ENCODE peak calls at places on chromosomes 4 and X, in seven cellular contexts. D is CD8-positive, alpha-beta T cell; T is thoracic aorta; S is GM23338; O is AG10803; J is fibroblast of lung; U is fibroblast of mammary gland. K is an unnamed sample.

GRCh38 chr4:13881880-13882279 is 254.4 kb upstream of the BOD1L1 start:
- DNase-seq in D (no peak), T (no peak), S (no peak), O (no peak), J (peak; percentile 32), U (no peak), K (no peak)

GRCh38 chr4:9762823-9763475 is 18.5 kb upstream of the DRD5 start:
- DNase-seq in D (no peak), T (no peak), S (peak; percentile 87), O (peak; percentile 76), J (peak; percentile 72), U (peak; percentile 64), K (peak; percentile 81)

GRCh38 chr4:172985552-172985951 is 183.1 kb upstream of the GALNT7 start:
- DNase-seq in D (no peak), T (no peak), S (no peak), O (no peak), J (no peak), U (peak; percentile 8), K (peak; percentile 83)

GRCh38 chrX:43805579-43805978 is 76.7 kb downstream of the MAOB start:
- DNase-seq in D (no peak), T (no peak), S (no peak), O (no peak), J (peak; percentile 52), U (peak; percentile 41), K (no peak)

GRCh38 chr4:3614731-3614980 is 82.4 kb upstream of the LRPAP1 start:
- DNase-seq in D (no peak), T (no peak), S (no peak), O (no peak), J (no peak), U (no peak), K (no peak)

GRCh38 chr4:105944535-105944934 is 49.3 kb downstream of the NPNT start:
- DNase-seq in D (no peak), T (no peak), S (no peak), O (peak; percentile 97), J (peak; percentile 30), U (peak; percentile 10), K (no peak)

GRCh38 chrX:118418811-118419251 is 72.9 kb downstream of the WDR44 start:
- DNase-seq in D (no peak), T (no peak), S (peak; percentile 17), O (no peak), J (no peak), U (no peak), K (no peak)

GRCh38 chr4:176883108-176883550 is 90.4 kb upstream of the VEGFC start:
- DNase-seq in D (no peak), T (no peak), S (no peak), O (peak; percentile 4), J (peak; percentile 18), U (no peak), K (peak; percentile 21)

GRCh38 chrX:69503835-69504625 is at the start of gene NALF2:
- DNase-seq in D (no peak), T (no peak), S (peak; percentile 80), O (peak; percentile 11), J (peak; percentile 32), U (peak; percentile 36), K (peak; percentile 49)

GRCh38 chrX:54891573-54891972 is 29.1 kb upstream of the TRO start:
- DNase-seq in D (peak; percentile 14), T (no peak), S (peak; percentile 46), O (peak; percentile 37), J (peak; percentile 39), U (peak; percentile 38), K (peak; percentile 51)

GRCh38 chr4:2537011-2537830 is 774 bp downstream of the FAM193A start:
- DNase-seq in D (peak; percentile 38), T (no peak), S (peak; percentile 71), O (peak; percentile 34), J (peak; percentile 35), U (peak; percentile 20), K (peak; percentile 60)

DNA sequence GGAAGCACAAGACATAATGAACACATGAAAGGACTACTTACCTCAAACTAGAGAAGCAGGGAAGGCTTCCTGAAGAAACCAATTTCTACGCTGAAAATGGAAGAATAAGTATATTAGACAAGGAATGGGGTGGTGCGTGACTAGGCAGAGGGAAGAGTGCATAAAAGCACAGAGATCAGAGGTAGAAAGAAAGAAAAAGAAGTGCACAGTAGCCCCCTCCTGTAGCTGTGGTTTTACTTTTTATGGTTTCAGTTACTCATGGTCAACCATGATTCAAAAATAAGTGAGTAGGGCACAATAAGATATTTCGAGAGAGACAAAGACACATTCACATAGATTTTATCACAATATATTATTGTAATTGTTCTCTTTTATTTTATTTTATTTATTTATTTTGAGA is 934.5 kb upstream of the INTU start:
- DNase-seq in D (no peak), T (no peak), S (no peak), O (no peak), J (no peak), U (no peak), K (no peak)
- H3K4me3 ChIP-seq in D (no peak overlapping the region), T (no peak overlapping the region), S (no peak overlapping the region), O (no peak overlapping the region), J (no peak overlapping the region), U (no peak overlapping the region), K (no peak overlapping the region)

GRCh38 chr4:143184503-143185252 is at the start of gene USP38:
- DNase-seq in D (peak; percentile 69), T (peak; percentile 84), S (peak; percentile 94), O (peak; percentile 91), J (peak; percentile 92), U (peak; percentile 94), K (peak; percentile 95)
- TF ChIP-seq CTCF in D (no peak), T (no peak), S (no peak), O (no peak), J (peak; percentile 1), U (no peak), K (no peak)

DNA sequence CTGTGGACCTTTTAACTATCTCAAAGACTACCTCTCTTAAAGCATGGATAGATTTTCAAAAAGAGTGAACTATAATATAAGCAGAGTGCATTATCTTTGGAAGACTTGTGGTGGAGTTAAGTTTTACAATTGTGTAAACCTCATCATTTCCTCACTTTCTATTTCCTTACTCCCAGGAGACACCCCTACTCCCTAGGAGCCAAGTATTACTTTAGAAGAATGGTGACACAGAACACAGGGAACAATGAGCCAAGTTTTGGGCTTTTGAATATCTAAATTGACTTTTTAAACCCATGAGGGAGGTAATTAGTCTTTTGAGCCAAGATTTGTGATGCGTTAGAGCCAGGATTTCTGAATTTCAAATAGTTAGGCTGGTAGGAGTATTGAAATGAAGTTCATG is 78.9 kb upstream of the UNC5C start:
- DNase-seq in D (no peak), T (no peak), S (no peak), O (no peak), J (no peak), U (no peak), K (no peak)
- H3K4me3 ChIP-seq in D (no peak overlapping the region), T (no peak overlapping the region), S (no peak overlapping the region), O (no peak overlapping the region), J (no peak overlapping the region), U (no peak overlapping the region), K (no peak overlapping the region)

GRCh38 chr4:24736066-24736465 is 59.3 kb upstream of the SOD3 start:
- DNase-seq in D (no peak), T (no peak), S (peak; percentile 69), O (no peak), J (peak; percentile 10), U (peak; percentile 52), K (peak; percentile 39)
- TF ChIP-seq CTCF in D (no peak), T (no peak), S (peak; percentile 67), O (peak; percentile 30), J (peak; percentile 18), U (peak; percentile 65), K (peak; percentile 42)

GRCh38 chrX:23333842-23334535 is 660 bp upstream of the PTCHD1 start:
- DNase-seq in D (no peak), T (no peak), S (peak; percentile 63), O (no peak), J (no peak), U (no peak), K (peak; percentile 3)

GRCh38 chrX:23334536-23334870 is at the start of gene PTCHD1:
- DNase-seq in D (no peak), T (no peak), S (no peak), O (no peak), J (no peak), U (no peak), K (no peak)

GRCh38 chrX:23332101-23332887 is 2.4 kb upstream of the PTCHD1 start:
- DNase-seq in D (no peak), T (no peak), S (peak; percentile 50), O (no peak), J (peak; percentile 0), U (no peak), K (no peak)

GRCh38 chrX:23331701-23332100 is 2.9 kb upstream of the PTCHD1 start:
- DNase-seq in D (no peak), T (no peak), S (peak; percentile 43), O (no peak), J (no peak), U (no peak), K (no peak)

DNA sequence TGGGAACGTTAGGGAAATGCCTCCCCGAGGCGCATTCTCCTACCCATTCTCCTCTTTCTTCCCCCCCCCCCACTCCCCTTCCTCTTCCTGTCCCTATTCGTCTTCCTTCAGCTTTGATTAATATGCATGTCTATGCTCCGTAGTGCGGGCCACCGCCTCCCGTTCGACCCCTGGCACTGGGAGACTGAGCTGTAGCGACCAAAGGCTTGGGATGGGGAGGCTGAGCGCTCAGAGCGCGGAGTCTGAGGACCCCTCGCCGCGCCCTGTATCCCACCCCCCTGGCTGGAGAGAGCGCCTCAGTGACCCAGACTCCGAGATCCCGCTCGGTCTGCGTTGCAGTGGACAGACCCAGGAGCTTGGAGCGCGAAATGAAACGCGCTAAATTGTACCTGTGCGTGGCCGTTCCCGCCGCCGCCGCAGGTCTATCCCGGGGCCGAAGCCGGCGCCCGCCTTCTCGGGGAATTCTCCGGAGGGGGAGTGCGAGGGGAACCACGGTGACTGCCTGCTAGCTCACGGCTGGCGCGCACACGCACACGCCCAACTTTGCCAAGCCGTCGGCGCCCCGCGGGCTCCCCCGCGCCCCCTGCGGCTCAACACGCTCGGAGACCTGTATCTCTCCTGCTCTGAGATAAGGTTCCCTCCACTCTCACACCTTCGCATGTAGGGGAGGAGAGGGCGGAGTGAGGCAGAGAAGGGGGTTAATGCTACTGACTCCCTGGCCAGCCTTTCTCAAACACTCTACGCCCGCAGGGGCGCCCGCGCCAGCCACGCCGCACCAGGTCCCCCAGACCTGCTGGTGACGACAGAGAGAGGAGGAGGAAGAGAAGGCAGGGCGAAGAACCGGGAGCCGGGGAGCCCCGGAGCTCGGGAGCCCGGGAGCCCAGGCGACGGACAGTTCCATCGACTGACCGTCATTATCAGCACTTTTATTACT is 1.5 kb upstream of the PTCHD1 start:
- DNase-seq in D (no peak), T (no peak), S (peak; percentile 20), O (no peak), J (no peak), U (no peak), K (no peak)
- H3K4me3 ChIP-seq in D (no peak overlapping the region), T (peak overlapping the region; percentile 64), S (peak overlapping the region; percentile 70), O (no peak overlapping the region), J (no peak overlapping the region), U (no peak overlapping the region), K (no peak overlapping the region)

GRCh38 chr4:43843501-43843900 is 605.1 kb downstream of the KCTD8 start:
- DNase-seq in D (no peak), T (no peak), S (peak; percentile 36), O (no peak), J (no peak), U (no peak), K (no peak)
- TF ChIP-seq CTCF in D (no peak), T (no peak), S (no peak), O (no peak), J (no peak), U (no peak), K (peak; percentile 22)

DNA sequence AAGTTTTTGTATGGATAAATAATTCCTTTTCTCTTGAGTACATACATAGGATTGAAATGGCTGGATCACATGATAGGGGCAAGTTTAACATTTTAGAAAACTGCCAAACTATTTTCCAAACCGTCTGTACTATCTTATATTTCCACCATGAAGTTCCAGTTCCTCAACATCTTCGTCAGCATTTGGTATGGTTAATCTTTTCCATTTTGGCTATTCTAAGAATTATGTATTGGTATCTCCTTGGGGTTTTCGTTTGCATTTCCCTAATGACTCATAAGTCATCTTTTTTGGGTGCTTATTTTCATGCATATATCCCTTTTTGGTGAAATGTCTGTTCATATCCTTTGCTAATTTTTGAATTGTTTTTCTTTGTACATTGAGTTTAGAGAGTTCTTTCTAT is 227.7 kb downstream of the DLG3 start:
- DNase-seq in D (no peak), T (no peak), S (no peak), O (no peak), J (no peak), U (no peak), K (no peak)
- H3K4me3 ChIP-seq in D (no peak overlapping the region), T (no peak overlapping the region), S (no peak overlapping the region), O (no peak overlapping the region), J (no peak overlapping the region), U (no peak overlapping the region), K (no peak overlapping the region)